ENCODE peak calls at places on chromosomes 6 and 20, in six cellular contexts. Q is GM23248, W is HepG2, R is astrocyte, L is H1, M is OCI-LY7. T is an unnamed sample.

GRCh38 chr20:13800728-13801134 is 15.9 kb downstream of the NDUFAF5 start:
- DNase-seq in Q (peak; percentile 76), W (peak; percentile 89), R (peak; percentile 93), L (no peak), M (no peak), T (peak; percentile 94)

GRCh38 chr6:105072799-105073199 is 107.0 kb downstream of the POPDC3 start:
- DNase-seq in Q (peak; percentile 60), W (peak; percentile 59), R (peak; percentile 10), L (no peak), M (no peak), T (peak; percentile 55)

GRCh38 chr6:106451419-106451818 is 90.9 kb downstream of the CRYBG1 start:
- DNase-seq in Q (peak; percentile 44), W (no peak), R (peak; percentile 89), L (no peak), M (no peak), T (no peak)

GRCh38 chr6:93124226-93124625 is 295.1 kb downstream of the EPHA7 start:
- DNase-seq in Q (no peak), W (peak; percentile 2), R (no peak), L (no peak), M (no peak), T (peak; percentile 83)

GRCh38 chr6:56046576-56046975 is 171.2 kb upstream of the BMP5 start:
- DNase-seq in Q (peak; percentile 45), W (no peak), R (peak; percentile 86), L (no peak), M (no peak), T (peak; percentile 88)

GRCh38 chr6:155050311-155050710 is 55.2 kb downstream of the TIAM2 start:
- DNase-seq in Q (no peak), W (no peak), R (peak; percentile 97), L (peak; percentile 4), M (no peak), T (peak; percentile 97)

GRCh38 chr6:114075777-114076176 is 104.8 kb upstream of the HDAC2 start:
- DNase-seq in Q (no peak), W (no peak), R (no peak), L (no peak), M (no peak), T (no peak)

GRCh38 chr6:149763866-149764265 is 14.3 kb downstream of the PCMT1 start:
- DNase-seq in Q (peak; percentile 74), W (no peak), R (peak; percentile 15), L (no peak), M (no peak), T (peak; percentile 17)

GRCh38 chr6:21587182-21587924 is 6.2 kb upstream of the SOX4 start:
- DNase-seq in Q (peak; percentile 74), W (peak; percentile 21), R (peak; percentile 66), L (no peak), M (no peak), T (peak; percentile 76)

GRCh38 chr20:64140956-64141355 is 23.3 kb upstream of the MYT1 start:
- DNase-seq in Q (no peak), W (no peak), R (no peak), L (no peak), M (no peak), T (no peak)

GRCh38 chr20:47708953-47709833 is 76.1 kb downstream of the SULF2 start:
- DNase-seq in Q (no peak), W (peak; percentile 57), R (no peak), L (no peak), M (no peak), T (no peak)

GRCh38 chr20:9300080-9300479 is 214.3 kb upstream of the LAMP5 start:
- DNase-seq in Q (no peak), W (no peak), R (no peak), L (no peak), M (no peak), T (no peak)

GRCh38 chr6:109466212-109466923 is 10.8 kb upstream of the MICAL1 start:
- DNase-seq in Q (no peak), W (no peak), R (no peak), L (no peak), M (no peak), T (no peak)

GRCh38 chr20:63750807-63751470 is 11.4 kb downstream of the SLC2A4RG start:
- DNase-seq in Q (no peak), W (no peak), R (no peak), L (no peak), M (no peak), T (no peak)

GRCh38 chr6:112846711-112847110 is 499.6 kb downstream of the RFPL4B start:
- DNase-seq in Q (no peak), W (no peak), R (no peak), L (no peak), M (no peak), T (peak; percentile 31)

GRCh38 chr20:7883741-7884140 is 56.5 kb downstream of the HAO1 start:
- DNase-seq in Q (no peak), W (no peak), R (no peak), L (no peak), M (no peak), T (no peak)

GRCh38 chr20:7882076-7882475 is 58.2 kb downstream of the HAO1 start:
- DNase-seq in Q (no peak), W (no peak), R (no peak), L (no peak), M (no peak), T (no peak)

GRCh38 chr20:7883309-7883708 is 56.9 kb downstream of the HAO1 start:
- DNase-seq in Q (no peak), W (no peak), R (no peak), L (no peak), M (no peak), T (no peak)

DNA sequence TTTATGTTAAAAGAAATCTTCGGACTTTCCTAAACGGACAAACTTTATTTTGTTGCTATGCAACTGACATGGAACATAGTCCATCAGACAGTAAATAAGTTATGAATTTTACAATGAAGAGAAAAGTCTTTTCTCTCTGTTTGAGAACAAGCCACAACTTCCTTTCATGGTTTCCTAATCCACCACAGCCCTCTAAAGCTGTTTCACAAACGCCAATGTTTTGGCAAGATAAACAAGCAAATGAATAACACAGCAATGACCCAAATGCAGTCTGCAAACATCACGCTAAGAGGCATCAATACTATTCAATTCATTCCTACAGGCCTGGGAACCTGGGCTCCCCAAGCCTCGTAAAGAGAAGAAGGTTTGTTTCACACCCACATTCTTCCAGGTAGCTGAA is 60.4 kb downstream of the HAO1 start:
- DNase-seq in Q (peak; percentile 39), W (peak; percentile 31), R (peak; percentile 3), L (no peak), M (no peak), T (no peak)
- H3K4me2 ChIP-seq in Q (no peak overlapping the region), W (no peak overlapping the region), R (no peak overlapping the region), L (no peak overlapping the region), M (no peak overlapping the region), T (peak overlapping the region; percentile 33)

GRCh38 chr6:28947067-28947765 is 23.4 kb upstream of the TRIM27 start:
- DNase-seq in Q (no peak), W (no peak), R (no peak), L (peak; percentile 17), M (no peak), T (no peak)
- H3K4me2 ChIP-seq in Q (no peak overlapping the region), W (peak overlapping the region; percentile 58), R (no peak overlapping the region), L (no peak overlapping the region), M (peak overlapping the region; percentile 16), T (no peak overlapping the region)

DNA sequence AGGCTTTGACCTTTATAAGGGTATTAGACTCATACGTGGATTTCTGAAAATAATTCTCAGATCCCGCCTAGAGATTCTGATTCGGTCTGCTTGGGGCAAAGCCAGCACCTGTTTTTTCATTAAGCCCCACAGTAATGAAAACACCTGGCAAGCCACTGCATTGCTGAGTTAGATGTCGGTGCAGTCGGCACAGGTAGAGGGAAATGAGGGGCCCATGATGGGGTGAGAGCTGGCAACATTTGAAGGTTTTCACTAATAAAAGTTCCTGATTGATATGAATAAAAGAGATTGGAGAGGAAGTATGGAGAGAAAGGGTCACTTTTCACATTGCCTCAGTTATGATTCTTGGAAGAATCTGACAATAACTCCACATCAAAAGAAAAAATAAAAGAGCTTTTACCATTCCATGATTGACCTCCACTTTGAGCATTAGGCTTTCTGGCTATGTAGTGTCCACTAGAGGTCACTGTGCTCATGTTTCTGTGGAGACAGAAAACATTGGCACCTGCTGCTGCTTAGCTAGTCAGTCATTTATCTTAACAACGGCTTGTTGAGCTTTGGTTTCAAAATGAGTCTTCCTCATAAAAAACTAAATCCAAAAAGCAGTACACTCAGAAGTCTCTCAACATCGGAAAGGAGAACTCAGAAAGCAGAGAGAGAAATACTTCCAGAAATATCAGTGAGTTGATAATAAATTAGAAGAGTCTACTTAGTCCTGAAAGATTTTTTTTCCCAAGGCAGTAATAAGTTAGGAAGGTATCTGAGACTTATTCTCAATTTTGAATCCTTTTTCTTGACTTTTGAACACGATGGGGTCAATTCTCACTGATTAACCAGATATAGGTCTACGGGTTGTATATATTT is 53.3 kb upstream of the KLHL31 start:
- DNase-seq in Q (peak; percentile 86), W (peak; percentile 72), R (peak; percentile 53), L (no peak), M (peak; percentile 71), T (peak; percentile 79)
- H3K4me2 ChIP-seq in Q (no peak overlapping the region), W (no peak overlapping the region), R (no peak overlapping the region), L (no peak overlapping the region), M (no peak overlapping the region), T (no peak overlapping the region)

GRCh38 chr20:20334489-20334888 is 33.4 kb upstream of the INSM1 start:
- DNase-seq in Q (no peak), W (no peak), R (no peak), L (no peak), M (peak; percentile 37), T (no peak)

GRCh38 chr20:20338133-20338730 is 29.7 kb upstream of the INSM1 start:
- DNase-seq in Q (no peak), W (no peak), R (no peak), L (no peak), M (no peak), T (no peak)

GRCh38 chr20:20341371-20341770 is 26.5 kb upstream of the INSM1 start:
- DNase-seq in Q (no peak), W (no peak), R (no peak), L (no peak), M (no peak), T (no peak)

GRCh38 chr20:20343886-20344381 is 24.0 kb upstream of the INSM1 start:
- DNase-seq in Q (no peak), W (no peak), R (no peak), L (no peak), M (no peak), T (no peak)

DNA sequence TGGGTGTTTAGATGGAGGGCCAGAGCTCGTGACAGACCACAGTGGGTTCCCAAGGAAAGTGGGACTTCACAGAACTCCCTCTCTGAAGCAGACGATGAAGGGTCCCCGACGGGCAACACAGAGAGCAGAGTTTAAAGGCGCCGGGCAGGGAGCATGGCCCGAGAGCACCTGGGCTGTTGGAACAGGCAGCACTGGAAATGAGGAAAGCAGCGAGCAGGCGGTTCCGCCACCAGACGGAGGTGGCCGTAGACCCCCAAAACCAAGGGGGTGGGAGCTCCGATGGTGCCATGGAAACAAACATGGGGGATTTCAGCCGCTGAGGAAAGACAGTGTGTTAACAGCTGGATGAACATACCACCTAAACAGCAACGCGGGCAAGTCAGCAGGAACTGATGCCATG is 27.5 kb upstream of the INSM1 start:
- DNase-seq in Q (no peak), W (no peak), R (no peak), L (no peak), M (no peak), T (no peak)
- H3K4me2 ChIP-seq in Q (no peak overlapping the region), W (no peak overlapping the region), R (no peak overlapping the region), L (no peak overlapping the region), M (no peak overlapping the region), T (no peak overlapping the region)